ENCODE peak calls at places on chromosome 4, in four cellular contexts. B, X, O and A are unnamed samples.

GRCh38 chr4:73315091-73315490 is 56.5 kb upstream of the ANKRD17 start:
- DNase-seq in X (no peak), B (no peak), O (no peak), A (no peak)

GRCh38 chr4:150722908-150723362 is 141.0 kb downstream of the MAB21L2 start:
- DNase-seq in X (no peak), O (no peak), B (no peak), A (no peak)

GRCh38 chr4:52996261-52997131 is 134.4 kb downstream of the RASL11B start:
- DNase-seq in O (no peak), X (peak), B (no peak), A (no peak)

GRCh38 chr4:7186516-7187296 is 5.6 kb upstream of the SORCS2 start:
- DNase-seq in B (no peak), O (no peak), X (no peak), A (no peak)

GRCh38 chr4:140122891-140123290 is 31.1 kb downstream of the MAML3 start:
- DNase-seq in B (no peak), X (no peak), O (no peak), A (no peak)

GRCh38 chr4:4456816-4457578 is 70.1 kb downstream of the NSG1 start:
- DNase-seq in X (no peak), O (no peak), B (no peak), A (no peak)

GRCh38 chr4:47746122-47746521 is 91.7 kb downstream of the CORIN start:
- DNase-seq in X (no peak), B (no peak), O (no peak), A (no peak)

GRCh38 chr4:57405359-57405758 is 295.2 kb upstream of the IGFBP7 start:
- DNase-seq in O (no peak), X (peak), B (no peak), A (no peak)

GRCh38 chr4:97110506-97110905 is 1032.8 kb downstream of the STPG2 start:
- DNase-seq in B (no peak), O (no peak), X (no peak), A (no peak)

GRCh38 chr4:127997534-127998388 is 32.6 kb downstream of the ABHD18 start:
- DNase-seq in B (peak), X (no peak), O (no peak), A (peak)
- TF ChIP-seq TAF1 in B (no peak), X (no peak), O (no peak), A (no peak)

DNA sequence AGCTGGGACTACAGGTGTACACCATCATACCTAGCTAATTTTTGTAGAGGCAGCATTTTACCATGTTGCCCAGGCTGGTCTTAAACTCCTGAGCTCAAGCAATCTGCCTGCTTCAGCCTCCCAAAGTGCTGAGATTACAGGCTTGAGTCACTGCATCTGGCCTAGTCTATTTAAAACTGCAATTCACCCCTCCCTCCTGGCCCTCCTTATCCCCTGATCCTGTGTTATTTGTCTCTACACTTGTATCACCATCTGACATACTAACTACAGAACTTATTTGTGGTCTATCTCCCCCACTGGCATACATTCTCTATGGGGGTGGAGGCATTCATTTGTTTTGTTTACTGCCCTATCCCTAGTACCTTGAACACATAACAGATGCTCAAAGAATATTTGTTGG is 23.7 kb downstream of the CC2D2A start:
- DNase-seq in O (no peak), B (no peak), X (no peak), A (no peak)
- TF ChIP-seq TAF1 in O (no peak), B (no peak), X (no peak), A (no peak)

DNA sequence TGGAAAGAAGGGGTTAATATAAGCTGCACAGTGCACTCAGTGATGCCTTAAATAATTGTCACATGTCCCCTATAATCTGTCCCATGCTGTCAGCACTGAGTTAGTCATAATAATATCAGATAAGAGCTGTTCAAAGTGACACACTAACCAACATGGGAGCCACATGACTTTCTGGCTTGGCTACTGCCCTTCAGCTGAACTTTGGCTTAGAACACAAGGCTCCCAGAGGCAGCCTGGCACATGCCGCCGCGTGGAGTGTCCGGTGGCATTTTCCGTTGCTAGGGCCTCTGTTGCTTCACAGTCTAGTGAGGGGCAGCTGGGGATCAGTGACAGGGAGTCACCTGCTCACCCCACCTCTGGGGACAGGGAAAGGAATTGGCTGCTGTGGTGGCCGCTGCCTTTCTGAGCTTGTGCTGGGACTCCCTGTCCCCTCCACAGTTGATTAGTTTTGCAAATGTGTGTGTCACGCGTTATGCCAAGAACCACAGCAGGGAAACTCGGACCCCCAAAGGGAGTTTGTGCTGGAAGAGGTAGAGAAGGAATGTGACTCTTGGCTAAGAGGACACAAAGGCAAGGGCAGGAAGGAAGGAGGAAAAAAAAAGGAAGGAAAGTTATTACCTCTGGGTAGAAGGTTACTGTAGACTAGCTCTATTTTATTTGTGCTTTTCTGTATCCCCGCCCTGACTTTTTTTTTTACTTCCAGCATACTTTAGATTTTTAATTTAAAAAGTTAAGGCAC is 41.1 kb upstream of the PPARGC1A start:
- DNase-seq in B (no peak), O (no peak), X (peak), A (no peak)
- TF ChIP-seq TAF1 in B (no peak), O (no peak), X (no peak), A (no peak)

DNA sequence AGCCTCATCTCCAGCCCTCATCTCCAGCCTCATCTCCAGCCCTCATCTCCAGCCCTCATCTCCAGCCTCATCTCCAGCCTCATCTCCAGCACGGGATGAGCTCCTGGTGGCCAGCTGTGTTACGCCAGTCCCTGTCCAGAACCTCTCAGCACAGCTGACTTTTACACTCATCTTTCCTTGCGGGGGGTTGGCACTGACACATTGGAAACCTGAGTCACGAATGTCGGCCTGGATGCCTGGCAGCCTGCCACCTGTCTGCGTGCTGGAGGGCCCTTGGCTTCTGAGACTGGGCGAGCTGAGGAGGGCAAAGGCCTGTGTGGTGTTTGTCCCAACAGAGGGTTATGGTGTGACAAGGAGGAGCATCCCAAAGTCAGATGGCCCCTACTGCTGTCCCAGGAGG is 66.1 kb upstream of the HGFAC start:
- DNase-seq in O (no peak), X (peak), B (no peak), A (no peak)
- TF ChIP-seq TAF1 in O (no peak), X (no peak), B (no peak), A (no peak)

DNA sequence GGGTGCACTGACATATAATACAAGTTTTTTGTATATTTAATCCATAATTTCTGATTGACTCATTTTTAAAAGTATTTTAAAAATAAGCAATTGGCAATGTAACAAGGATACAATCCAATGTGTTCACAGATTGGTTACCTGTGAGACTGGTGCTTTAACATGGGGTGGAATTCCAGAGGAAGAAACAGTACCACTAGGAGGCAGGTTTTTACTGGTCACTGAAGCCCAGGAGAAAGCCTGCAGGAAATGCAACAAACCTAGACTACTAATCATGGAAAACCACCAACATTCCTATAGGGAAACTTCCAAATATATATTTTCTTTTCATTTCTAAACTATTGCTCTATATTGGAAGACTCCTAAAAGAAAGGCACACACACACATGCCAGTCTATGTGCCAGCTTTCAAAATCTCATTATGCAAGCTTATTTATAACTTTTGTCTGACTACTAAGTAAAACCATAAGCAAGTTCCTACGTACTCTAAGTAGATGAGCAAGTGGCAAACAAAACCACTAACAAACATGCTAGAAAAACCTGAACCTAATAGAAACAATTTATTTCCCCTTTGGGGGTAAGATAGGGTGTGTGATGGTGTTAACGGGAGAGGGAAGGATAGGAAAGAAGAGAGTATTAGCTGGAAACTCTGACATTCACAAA is 19.2 kb downstream of the G3BP2 start:
- DNase-seq in O (no peak), X (peak), B (no peak), A (no peak)
- TF ChIP-seq TAF1 in O (no peak), X (no peak), B (no peak), A (no peak)